ENCODE peak calls at places on chromosomes 16 and 17, in ten cellular contexts. X is IMR-90; N is fibroblast of the aortic adventitia; I is GDM1; G is colonic mucosa; A is hepatic stellate cell; Q is activated CD4-positive, CD25-positive, alpha-beta regulatory T cell; L is stimulated activated CD4-positive, alpha-beta T cell treated with anti-CD3 and anti-CD28 coated beads, Interleukin-1b, Interleukin-23, amount 100 ng/mL, for 1 hour; M is heart left ventricle; T is EH. H is an unnamed sample.

GRCh38 chr17:73696251-73696650 is 52.0 kb upstream of the SDK2 start:
- DNase-seq in X (no peak), N (no peak), I (no peak), G (no peak), A (no peak), Q (no peak), L (no peak), M (no peak), T (no peak), H (no peak)

GRCh38 chr17:17819561-17819995 is 17.2 kb downstream of the SREBF1 start:
- DNase-seq in X (peak), N (peak), I (no peak), G (peak), A (peak), Q (no peak), L (no peak), M (no peak), T (peak), H (no peak)

GRCh38 chr17:82960419-82961271 is 118.8 kb upstream of the METRNL start:
- DNase-seq in X (no peak), N (no peak), I (no peak), G (no peak), A (no peak), Q (no peak), L (no peak), M (no peak), T (no peak), H (peak)

GRCh38 chr16:3734758-3735221 is 17.5 kb upstream of the TRAP1 start:
- DNase-seq in X (no peak), N (no peak), I (no peak), G (no peak), A (no peak), Q (no peak), L (no peak), M (no peak), T (no peak), H (no peak)

GRCh38 chr17:45743626-45744326 is 40.3 kb upstream of the CRHR1 start:
- DNase-seq in X (no peak), N (no peak), I (no peak), G (no peak), A (no peak), Q (no peak), L (no peak), M (no peak), T (no peak), H (no peak)

GRCh38 chr17:72119963-72120877 is 600 bp upstream of the SOX9 start:
- DNase-seq in X (peak), N (peak), I (no peak), G (peak), A (peak), Q (no peak), L (no peak), M (peak), T (peak), H (no peak)

GRCh38 chr17:16945513-16946201 is 26.3 kb downstream of the TNFRSF13B start:
- DNase-seq in X (no peak), N (no peak), I (no peak), G (no peak), A (no peak), Q (no peak), L (no peak), M (no peak), T (no peak), H (peak)

GRCh38 chr17:61996916-61997605 is 68.0 kb downstream of the MED13 start:
- DNase-seq in X (no peak), N (peak), I (no peak), G (no peak), A (no peak), Q (no peak), L (no peak), M (no peak), T (peak), H (no peak)

GRCh38 chr16:31061813-31062440 is 12.1 kb downstream of the ZNF668 start:
- DNase-seq in X (no peak), N (no peak), I (no peak), G (no peak), A (no peak), Q (no peak), L (no peak), M (no peak), T (no peak), H (no peak)

GRCh38 chr17:62627904-62628603 is 584 bp downstream of the MRC2 start:
- DNase-seq in X (peak), N (peak), I (peak), G (peak), A (peak), Q (no peak), L (no peak), M (no peak), T (peak), H (no peak)

GRCh38 chr16:85279874-85280545 is 167.7 kb upstream of the CIBAR2 start:
- DNase-seq in X (no peak), N (no peak), I (no peak), G (no peak), A (no peak), Q (no peak), L (no peak), M (peak), T (no peak), H (no peak)

GRCh38 chr17:35493040-35493439 is 44.4 kb downstream of the SLFN12L start:
- DNase-seq in X (no peak), N (no peak), I (no peak), G (no peak), A (no peak), Q (no peak), L (no peak), M (no peak), T (no peak), H (no peak)